ENCODE peak calls at places on chromosomes 12 and 14, in six cellular contexts. W is stimulated activated CD8-positive, alpha-beta memory T cell treated with anti-CD3 and anti-CD28 coated beads, Interleukin-7, amount 100 ng/mL, for 1 hour; H is stimulated activated CD4-positive, alpha-beta T cell treated with anti-CD3 and anti-CD28 coated beads, Interleukin-1b, Interleukin-23, amount 100 ng/mL, for 4 hours; X is NCI-H446; N is mesendoderm; P is GM13976. B is an unnamed sample.
A peak's percentile ranks its signal among the peaks of the same experiment; 100 is the strongest.

GRCh38 chr12:8038659-8039114 is 6.2 kb downstream of the FOXJ2 start:
- DNase-seq in W (no peak), H (no peak), X (no peak), N (peak; percentile 90), P (no peak), B (peak; percentile 46)

GRCh38 chr14:78690836-78691235 is 520.7 kb downstream of the NRXN3 start:
- DNase-seq in W (no peak), H (no peak), X (no peak), N (no peak), P (no peak), B (no peak)

GRCh38 chr12:77847060-77847541 is 16.4 kb downstream of the NAV3 start:
- DNase-seq in W (no peak), H (no peak), X (no peak), N (peak; percentile 16), P (peak; percentile 64), B (no peak)

GRCh38 chr14:52882824-52883223 is 68.0 kb downstream of the FERMT2 start:
- DNase-seq in W (no peak), H (no peak), X (no peak), N (no peak), P (no peak), B (no peak)

GRCh38 chr12:4402996-4403395 is 23.5 kb upstream of the FGF23 start:
- DNase-seq in W (no peak), H (no peak), X (no peak), N (no peak), P (no peak), B (no peak)

GRCh38 chr12:97426485-97427116 is 36.0 kb upstream of the RMST start:
- DNase-seq in W (no peak), H (no peak), X (no peak), N (peak; percentile 48), P (no peak), B (no peak)

GRCh38 chr14:30283822-30284446 is 275.0 kb upstream of the G2E3 start:
- DNase-seq in W (no peak), H (no peak), X (peak; percentile 75), N (peak; percentile 87), P (no peak), B (no peak)

GRCh38 chr12:16600525-16600924 is 5.4 kb downstream of the LMO3 start:
- DNase-seq in W (no peak), H (no peak), X (no peak), N (no peak), P (no peak), B (no peak)

B was measured in GF-D8.